ENCODE peak calls at places on chromosomes 4 and X, in seven cellular contexts. E is stomach, I is mucosa of descending colon, M is RWPE2, Q is upper lobe of right lung, V is PC-9, X is heart left ventricle. C is an unnamed sample.

GRCh38 chr4:110287130-110287529 is 88.7 kb upstream of the ELOVL6 start:
- DNase-seq in E (no peak), I (no peak), M (no peak), Q (no peak), V (peak; percentile 41), X (no peak), C (peak; percentile 30)

GRCh38 chrX:48937065-48937907 is 18.5 kb upstream of the PIM2 start:
- DNase-seq in E (peak; percentile 72), I (peak; percentile 75), M (no peak), Q (peak; percentile 86), V (no peak), X (peak; percentile 44), C (peak; percentile 57)

GRCh38 chrX:86012188-86012587 is 35.2 kb downstream of the CHM start:
- DNase-seq in E (no peak), I (no peak), M (no peak), Q (no peak), V (no peak), X (no peak), C (no peak)

GRCh38 chrX:68114573-68115199 is 318.6 kb downstream of the OPHN1 start:
- DNase-seq in E (no peak), I (peak; percentile 22), M (no peak), Q (no peak), V (peak; percentile 11), X (no peak), C (peak; percentile 0)

GRCh38 chrX:97672138-97672537 is 788.4 kb downstream of the RPA4 start:
- DNase-seq in E (no peak), I (peak; percentile 37), M (no peak), Q (no peak), V (no peak), X (no peak), C (no peak)

GRCh38 chr4:129092636-129093172 is 635 bp downstream of the SCLT1 start:
- DNase-seq in E (no peak), I (no peak), M (no peak), Q (no peak), V (no peak), X (no peak), C (no peak)

GRCh38 chr4:2977116-2978097 is 14.0 kb downstream of the GRK4 start:
- DNase-seq in E (no peak), I (no peak), M (no peak), Q (no peak), V (no peak), X (no peak), C (no peak)

GRCh38 chrX:40299028-40299479 is 201.3 kb upstream of the BCOR start:
- DNase-seq in E (no peak), I (no peak), M (no peak), Q (no peak), V (no peak), X (no peak), C (no peak)

GRCh38 chrX:148380614-148381561 is 119.5 kb upstream of the AFF2 start:
- DNase-seq in E (no peak), I (no peak), M (no peak), Q (no peak), V (no peak), X (no peak), C (peak; percentile 83)

GRCh38 chr4:118911162-118911791 is 22.6 kb downstream of the SYNPO2 start:
- DNase-seq in E (no peak), I (no peak), M (no peak), Q (no peak), V (no peak), X (no peak), C (no peak)

GRCh38 chrX:97446298-97446882 is 562.7 kb downstream of the RPA4 start:
- DNase-seq in E (no peak), I (no peak), M (no peak), Q (no peak), V (no peak), X (no peak), C (no peak)

GRCh38 chr4:89300060-89300459 is 7.5 kb downstream of the GPRIN3 start:
- DNase-seq in E (no peak), I (no peak), M (no peak), Q (no peak), V (no peak), X (no peak), C (no peak)

GRCh38 chr4:107989162-107989536 is 540 bp upstream of the HADH start:
- DNase-seq in E (no peak), I (no peak), M (no peak), Q (no peak), V (no peak), X (no peak), C (peak; percentile 70)

GRCh38 chrX:72712094-72712755 is 1.9 kb downstream of the PHKA1 start:
- DNase-seq in E (no peak), I (no peak), M (no peak), Q (no peak), V (no peak), X (no peak), C (no peak)

GRCh38 chr4:109207060-109207459 is 95.4 kb downstream of the COL25A1 start:
- DNase-seq in E (no peak), I (no peak), M (no peak), Q (no peak), V (no peak), X (no peak), C (no peak)

GRCh38 chrX:153966841-153967535 is 4.6 kb downstream of the HCFC1 start:
- DNase-seq in E (no peak), I (no peak), M (no peak), Q (no peak), V (no peak), X (no peak), C (no peak)

GRCh38 chr4:159201168-159201567 is 98.3 kb downstream of the RAPGEF2 start:
- DNase-seq in E (no peak), I (no peak), M (no peak), Q (no peak), V (no peak), X (no peak), C (no peak)

GRCh38 chr4:142226014-142226413 is 589.6 kb downstream of the IL15 start:
- DNase-seq in E (no peak), I (no peak), M (no peak), Q (no peak), V (no peak), X (no peak), C (no peak)

GRCh38 chr4:80093563-80093962 is 20.5 kb upstream of the ANTXR2 start:
- DNase-seq in E (no peak), I (no peak), M (no peak), Q (no peak), V (no peak), X (no peak), C (no peak)

GRCh38 chrX:138754861-138755260 is 43.3 kb upstream of the FGF13 start:
- DNase-seq in E (no peak), I (no peak), M (no peak), Q (no peak), V (no peak), X (no peak), C (no peak)

GRCh38 chrX:71615056-71615455 is 3.3 kb downstream of the CXCR3 start:
- DNase-seq in E (no peak), I (no peak), M (no peak), Q (no peak), V (no peak), X (no peak), C (no peak)

GRCh38 chr4:172709376-172709775 is 459.2 kb upstream of the GALNT7 start:
- DNase-seq in E (no peak), I (no peak), M (no peak), Q (no peak), V (no peak), X (no peak), C (no peak)

GRCh38 chr4:167290684-167291083 is 56.4 kb upstream of the SPOCK3 start:
- DNase-seq in E (no peak), I (no peak), M (no peak), Q (no peak), V (no peak), X (no peak), C (no peak)

GRCh38 chr4:23091674-23092073 is 398.9 kb downstream of the GBA3 start:
- DNase-seq in E (no peak), I (no peak), M (no peak), Q (no peak), V (no peak), X (no peak), C (no peak)

GRCh38 chrX:48475774-48476577 is at the start of gene FTSJ1:
- DNase-seq in E (peak; percentile 85), I (peak; percentile 88), M (peak; percentile 85), Q (peak; percentile 93), V (peak; percentile 57), X (peak; percentile 91), C (peak; percentile 91)

GRCh38 chrX:49712577-49712976 is 16.8 kb upstream of the PAGE1 start:
- DNase-seq in E (no peak), I (no peak), M (no peak), Q (no peak), V (no peak), X (no peak), C (no peak)

GRCh38 chrX:129629837-129630236 is 24.9 kb downstream of the APLN start:
- DNase-seq in E (no peak), I (no peak), M (no peak), Q (no peak), V (no peak), X (peak; percentile 50), C (no peak)

DNA sequence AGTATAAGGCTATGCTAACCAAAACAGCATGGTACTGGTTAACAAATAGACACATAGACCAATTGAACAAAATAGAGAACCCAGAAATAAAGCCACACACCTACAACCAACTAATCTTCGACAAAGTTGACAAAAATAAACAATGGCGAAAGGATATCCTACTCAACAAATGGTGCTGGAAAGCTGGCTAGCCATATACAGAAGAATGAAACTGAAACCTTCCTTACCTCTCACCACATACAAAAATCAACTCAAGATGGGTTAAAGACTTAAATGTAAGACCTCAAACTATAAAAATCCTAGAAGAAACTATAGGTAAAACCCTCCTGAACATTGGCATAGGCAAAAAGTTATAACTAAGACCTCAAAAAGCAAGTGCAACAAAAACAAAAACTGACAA is 47.2 kb downstream of the RAB28 start:
- DNase-seq in E (no peak), I (no peak), M (no peak), Q (no peak), V (no peak), X (no peak), C (no peak)
- H3K4me1 ChIP-seq in E (no peaks in the 10 kb centered on the region), I (no peaks in the 10 kb centered on the region), M (no peaks in the 10 kb centered on the region), Q (peaks cover 10% of the 10 kb centered on the region), V (no peaks in the 10 kb centered on the region), X (no peaks in the 10 kb centered on the region), C (no peaks in the 10 kb centered on the region)

GRCh38 chr4:10958226-10958856 is 273.8 kb upstream of the CLNK start:
- DNase-seq in E (no peak), I (no peak), M (no peak), Q (no peak), V (no peak), X (no peak), C (no peak)
- H3K9me3 ChIP-seq in E (no peaks in the 10 kb centered on the region), I (no peaks in the 10 kb centered on the region), M (no peaks in the 10 kb centered on the region), Q (no peaks in the 10 kb centered on the region), V (no peaks in the 10 kb centered on the region), X (no peaks in the 10 kb centered on the region), C (no peaks in the 10 kb centered on the region)

GRCh38 chr4:184282251-184282713 is 64.6 kb upstream of the ENPP6 start:
- DNase-seq in E (peak; percentile 63), I (peak; percentile 77), M (no peak), Q (peak; percentile 74), V (no peak), X (no peak), C (peak; percentile 71)
- H3K4me1 ChIP-seq in E (peaks cover 16% of the 10 kb centered on the region), I (peaks cover 19% of the 10 kb centered on the region), M (peaks cover 11% of the 10 kb centered on the region), Q (peaks cover 22% of the 10 kb centered on the region), V (peaks cover 6% of the 10 kb centered on the region), X (peaks cover 7% of the 10 kb centered on the region), C (no peaks in the 10 kb centered on the region)

GRCh38 chr4:169915545-169915944 is 110.7 kb downstream of the MFAP3L start:
- DNase-seq in E (no peak), I (no peak), M (no peak), Q (no peak), V (no peak), X (no peak), C (no peak)
- H3K9me3 ChIP-seq in E (peaks cover 18% of the 10 kb centered on the region), I (peaks cover 4% of the 10 kb centered on the region), M (peaks cover 6% of the 10 kb centered on the region), Q (no peaks in the 10 kb centered on the region), V (no peaks in the 10 kb centered on the region), X (no peaks in the 10 kb centered on the region), C (no peaks in the 10 kb centered on the region)